ENCODE peak calls at places on chromosomes 11 and 22, in five cellular contexts. P is CD8-positive, alpha-beta T cell; C is adrenal gland; W is pancreas; E is mammary epithelial cell. N is an unnamed sample.

GRCh38 chr11:73237471-73238290 is 19.6 kb downstream of the P2RY2 start:
- DNase-seq in C (peak), P (no peak), E (no peak), W (no peak), N (no peak)

GRCh38 chr11:112652786-112653390 is 308.3 kb upstream of the NCAM1 start:
- DNase-seq in E (peak), C (no peak), P (no peak), W (no peak), N (no peak)

GRCh38 chr11:134120143-134120850 is 51.4 kb downstream of the JAM3 start:
- DNase-seq in W (no peak), P (no peak), E (peak), C (peak), N (no peak)

GRCh38 chr22:48931452-48931851 is 896.2 kb downstream of the BRD1 start:
- DNase-seq in P (no peak), E (no peak), W (no peak), C (no peak), N (no peak)

GRCh38 chr11:69894126-69895047 is 75.2 kb upstream of the FGF3 start:
- DNase-seq in P (no peak), E (peak), W (no peak), C (no peak), N (no peak)

GRCh38 chr11:133898770-133899115 is 53.4 kb upstream of the SPATA19 start:
- DNase-seq in C (no peak), E (no peak), W (no peak), P (no peak), N (peak)

GRCh38 chr22:49323751-49324415 is 503.8 kb downstream of the BRD1 start:
- DNase-seq in C (no peak), W (no peak), E (no peak), P (no peak), N (peak)

GRCh38 chr11:1323779-1324178 is 14.3 kb upstream of the TOLLIP start:
- DNase-seq in C (no peak), P (no peak), W (no peak), E (no peak), N (no peak)

GRCh38 chr11:82890002-82890341 is 10.3 kb downstream of the PRCP start:
- DNase-seq in P (no peak), C (no peak), E (no peak), W (no peak), N (no peak)

GRCh38 chr11:17528906-17529813 is 15.1 kb downstream of the USH1C start:
- DNase-seq in P (no peak), C (peak), E (no peak), W (no peak), N (no peak)

GRCh38 chr11:124745270-124745834 is 5.6 kb downstream of the NRGN start:
- DNase-seq in W (peak), P (no peak), E (no peak), C (no peak), N (no peak)

GRCh38 chr11:57311109-57311936 is 13.4 kb downstream of the TNKS1BP1 start:
- DNase-seq in W (peak), P (peak), E (peak), C (peak), N (peak)

GRCh38 chr11:67665537-67666302 is 8.7 kb downstream of the ALDH3B2 start:
- DNase-seq in P (no peak), E (no peak), W (peak), C (peak), N (no peak)

GRCh38 chr22:50299724-50300619 is 7.5 kb downstream of the PLXNB2 start:
- DNase-seq in W (peak), C (peak), P (no peak), E (no peak), N (no peak)

GRCh38 chr11:122682464-122682863 is 26.9 kb downstream of the UBASH3B start:
- DNase-seq in E (no peak), W (no peak), C (no peak), P (no peak), N (no peak)

GRCh38 chr11:122305018-122305417 is 189.0 kb upstream of the BLID start:
- DNase-seq in P (no peak), W (no peak), E (no peak), C (no peak), N (no peak)

GRCh38 chr22:45376703-45377102 is 36.7 kb downstream of the SMC1B start:
- DNase-seq in E (no peak), P (no peak), W (no peak), C (peak), N (no peak)

GRCh38 chr11:22415481-22415880 is 77.3 kb downstream of the SLC17A6 start:
- DNase-seq in E (no peak), P (no peak), C (no peak), W (no peak), N (no peak)

GRCh38 chr11:65424200-65425104 is 1.9 kb downstream of the NEAT1 start:
- DNase-seq in W (peak), C (peak), E (peak), P (peak), N (no peak)

GRCh38 chr11:1198766-1199688 is 23.8 kb upstream of the MUC5B start:
- DNase-seq in W (peak), P (no peak), C (no peak), E (no peak), N (peak)

GRCh38 chr11:77725433-77725832 is 87.8 kb upstream of the CLNS1A start:
- DNase-seq in P (no peak), C (no peak), W (no peak), E (no peak), N (no peak)

GRCh38 chr22:45155050-45155840 is 8.5 kb upstream of the NUP50 start:
- DNase-seq in E (no peak), W (no peak), C (no peak), P (no peak), N (no peak)

GRCh38 chr11:62402226-62402625 is 16.6 kb upstream of the SCGB1A1 start:
- DNase-seq in P (peak), E (no peak), C (peak), W (no peak), N (peak)

GRCh38 chr11:5504403-5504891 is 5.3 kb downstream of the UBQLN3 start:
- DNase-seq in P (no peak), W (no peak), E (no peak), C (no peak), N (no peak)

GRCh38 chr11:113048820-113049555 is 87.8 kb downstream of the NCAM1 start:
- DNase-seq in E (peak), P (no peak), C (peak), W (no peak), N (no peak)

GRCh38 chr11:11520231-11521015 is 101.4 kb downstream of the GALNT18 start:
- DNase-seq in W (no peak), P (no peak), E (peak), C (no peak), N (no peak)

GRCh38 chr22:37546436-37547248 is 13.6 kb upstream of the CDC42EP1 start:
- DNase-seq in P (no peak), C (peak), W (peak), E (no peak), N (peak)

GRCh38 chr11:65429724-65430405 is 7.3 kb downstream of the NEAT1 start:
- DNase-seq in P (no peak), C (peak), W (peak), E (peak), N (peak)

GRCh38 chr11:122215244-122215992 is 99.4 kb upstream of the BLID start:
- DNase-seq in C (peak), P (no peak), W (peak), E (no peak), N (peak)

GRCh38 chr22:24953294-24954113 is 988 bp downstream of the KIAA1671 start:
- DNase-seq in E (no peak), P (no peak), W (peak), C (peak), N (no peak)

GRCh38 chr11:89495951-89496350 is 4.8 kb upstream of the NOX4 start:
- DNase-seq in P (no peak), E (peak), C (no peak), W (no peak), N (no peak)

GRCh38 chr11:116950210-116950609 is 112.8 kb upstream of the APOA1 start:
- DNase-seq in P (no peak), E (no peak), W (no peak), C (no peak), N (no peak)

GRCh38 chr11:116953525-116954284 is 116.3 kb upstream of the APOA1 start:
- DNase-seq in P (no peak), C (no peak), E (no peak), W (no peak), N (no peak)

GRCh38 chr11:116946414-116946813 is 109.0 kb upstream of the APOA1 start:
- DNase-seq in P (no peak), C (no peak), E (peak), W (no peak), N (no peak)

GRCh38 chr11:116951762-116952161 is 114.3 kb upstream of the APOA1 start:
- DNase-seq in W (no peak), E (no peak), C (no peak), P (no peak), N (no peak)

GRCh38 chr11:116948375-116948774 is 111.0 kb upstream of the APOA1 start:
- DNase-seq in W (no peak), P (no peak), C (no peak), E (peak), N (no peak)
- H3K4me3 ChIP-seq in W (no peak), P (no peak), C (no peak), E (no peak), N (no peak)

GRCh38 chr11:95791385-95792033 is 1.2 kb downstream of the CEP57 start:
- DNase-seq in E (no peak), W (no peak), C (no peak), P (no peak), N (no peak)

GRCh38 chr11:95790123-95790932 is at the start of gene CEP57:
- DNase-seq in W (peak), P (peak), E (peak), C (peak), N (peak)

GRCh38 chr11:95789506-95790122 is at the start of gene FAM76B:
- DNase-seq in E (peak), W (peak), C (peak), P (peak), N (peak)

GRCh38 chr11:95790933-95791247 is 592 bp downstream of the CEP57 start:
- DNase-seq in P (peak), C (peak), W (peak), E (peak), N (peak)

GRCh38 chr11:95788921-95789505 is 569 bp downstream of the FAM76B start:
- DNase-seq in P (peak), W (no peak), C (peak), E (peak), N (no peak)
- TF ChIP-seq CTCF in P (peak), W (no peak), C (peak), E (peak), N (no peak)

DNA sequence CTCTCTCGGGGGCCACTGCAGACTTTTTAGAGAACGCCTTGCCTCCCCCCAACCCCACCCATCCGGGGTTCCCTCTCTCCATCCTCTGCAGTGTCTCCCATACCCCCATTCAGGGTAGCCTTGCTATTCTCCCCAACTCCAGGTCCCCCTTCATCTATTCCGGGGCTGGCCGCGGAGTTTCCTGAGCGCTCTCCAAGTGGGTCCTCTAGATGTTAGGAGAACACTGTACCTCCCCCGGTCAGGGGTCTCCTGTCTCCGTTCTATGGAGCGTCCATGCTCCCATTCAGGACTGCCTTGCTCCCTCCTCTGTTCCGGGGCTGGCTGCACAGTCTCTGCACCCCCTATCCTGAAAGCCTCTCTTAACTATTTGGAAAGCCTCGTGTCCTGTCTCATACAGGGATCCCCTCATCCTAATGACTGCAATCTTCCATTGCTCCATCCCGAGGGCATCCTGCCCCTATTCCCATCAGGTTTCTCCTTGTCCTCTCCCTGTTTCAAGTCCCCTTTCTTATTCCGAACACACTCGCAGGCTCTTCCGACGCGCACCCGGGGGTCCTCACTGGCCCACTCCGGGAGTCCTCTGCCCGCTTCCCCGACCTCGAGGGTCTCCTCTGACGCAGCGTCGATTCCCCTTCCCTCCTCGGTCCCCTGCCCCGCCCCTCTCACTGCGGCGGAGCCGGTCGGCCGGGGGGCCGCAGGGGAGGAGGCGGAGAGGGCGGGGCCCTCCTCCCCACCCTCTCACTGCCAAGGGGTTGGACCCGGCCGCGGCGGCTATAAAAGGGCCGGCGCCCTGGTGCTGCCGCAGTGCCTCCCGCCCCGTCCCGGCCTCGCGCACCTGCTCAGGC is at the start of gene NEFH:
- DNase-seq in E (no peak), W (no peak), P (no peak), C (peak), N (no peak)
- H3K4me3 ChIP-seq in E (peak), W (no peak), P (no peak), C (no peak), N (no peak)

GRCh38 chr22:17009640-17010291 is 1.7 kb upstream of the GAB4 start:
- DNase-seq in C (no peak), W (no peak), E (no peak), P (no peak), N (no peak)
- TF ChIP-seq CTCF in C (no peak), W (no peak), E (peak), P (no peak), N (no peak)

GRCh38 chr11:64244107-64244506 is 2.6 kb downstream of the PPP1R14B start:
- DNase-seq in C (no peak), P (no peak), E (no peak), W (no peak), N (no peak)
- H3K4me3 ChIP-seq in C (no peak), P (no peak), E (no peak), W (no peak), N (no peak)